ENCODE peak calls at places on chromosomes 11 and 22, in seven cellular contexts. E is tibial artery, H is left lung, L is cardiac fibroblast, Y is mammary epithelial cell, T is HCT116, C is Panc1. F is an unnamed sample.

GRCh38 chr11:64971421-64972233 is at the start of gene MAJIN:
- DNase-seq in Y (no peak), T (no peak), H (peak; percentile 84), C (peak; percentile 18), L (peak; percentile 83), E (peak; percentile 64), F (peak; percentile 62)

GRCh38 chr11:122732342-122733300 is 77.1 kb downstream of the UBASH3B start:
- DNase-seq in C (no peak), T (no peak), L (no peak), E (no peak), H (no peak), Y (no peak), F (no peak)

GRCh38 chr11:10233581-10233980 is 60.4 kb downstream of the SBF2 start:
- DNase-seq in E (no peak), H (no peak), T (peak; percentile 39), C (no peak), L (peak; percentile 61), Y (peak; percentile 83), F (peak; percentile 72)

GRCh38 chr22:30609260-30610185 is 2.5 kb downstream of the TCN2 start:
- DNase-seq in L (peak; percentile 78), H (peak; percentile 67), T (no peak), Y (peak; percentile 89), C (no peak), E (peak; percentile 48), F (peak; percentile 86)

GRCh38 chr11:15106201-15106965 is 8.3 kb upstream of the INSC start:
- DNase-seq in E (no peak), Y (peak; percentile 74), H (no peak), L (peak; percentile 34), C (no peak), T (peak; percentile 75), F (peak; percentile 83)

GRCh38 chr22:47371263-47372090 is 609.0 kb downstream of the TBC1D22A start:
- DNase-seq in T (no peak), E (no peak), C (no peak), L (no peak), H (no peak), Y (no peak), F (no peak)

GRCh38 chr11:112731538-112731937 is 229.7 kb upstream of the NCAM1 start:
- DNase-seq in T (no peak), L (no peak), Y (no peak), C (no peak), H (no peak), E (no peak), F (no peak)

GRCh38 chr11:73392108-73393010 is 16.2 kb downstream of the RELT start:
- DNase-seq in E (no peak), H (no peak), C (no peak), Y (no peak), L (no peak), T (no peak), F (no peak)

DNA sequence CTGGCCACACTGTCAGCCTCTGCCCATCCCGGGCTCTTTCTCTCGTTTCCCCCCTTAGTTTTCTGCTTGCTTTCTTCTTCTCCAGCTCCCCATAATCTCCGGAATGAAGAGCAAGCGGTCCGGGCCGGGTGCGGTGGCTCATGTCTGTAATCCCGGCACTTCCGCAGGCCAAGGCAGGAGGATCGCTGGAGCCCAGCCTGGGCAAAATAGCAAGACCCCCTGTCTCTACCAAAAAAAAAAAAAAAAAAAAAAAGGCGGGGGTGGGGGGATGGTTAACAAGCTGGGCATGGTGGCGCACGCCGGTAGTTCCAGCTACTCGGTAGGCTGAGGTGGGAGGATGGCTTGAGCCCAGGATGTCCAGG is 40.8 kb downstream of the AHNAK start:
- DNase-seq in Y (no peak), E (no peak), C (no peak), H (no peak), T (no peak), L (no peak), F (no peak)
- H3K4me3 ChIP-seq in Y (no peak overlapping the region), E (peak overlapping the region; percentile 45), C (peak overlapping the region; percentile 13), H (no peak overlapping the region), T (no peak overlapping the region), L (peak overlapping the region; percentile 16), F (no peak overlapping the region)

GRCh38 chr11:58921778-58922390 is 17.4 kb upstream of the GLYATL1 start:
- DNase-seq in E (no peak), T (no peak), L (no peak), Y (no peak), C (no peak), H (no peak), F (no peak)

GRCh38 chr11:58917159-58917765 is 22.0 kb upstream of the GLYATL1 start:
- DNase-seq in E (no peak), L (no peak), C (no peak), T (no peak), Y (no peak), H (no peak), F (no peak)

GRCh38 chr11:58922475-58922874 is 16.8 kb upstream of the GLYATL1 start:
- DNase-seq in Y (no peak), L (no peak), C (no peak), E (no peak), T (no peak), H (no peak), F (peak; percentile 30)

GRCh38 chr11:58919980-58920379 is 19.3 kb upstream of the GLYATL1 start:
- DNase-seq in C (no peak), H (no peak), Y (no peak), L (no peak), T (no peak), E (no peak), F (no peak)

DNA sequence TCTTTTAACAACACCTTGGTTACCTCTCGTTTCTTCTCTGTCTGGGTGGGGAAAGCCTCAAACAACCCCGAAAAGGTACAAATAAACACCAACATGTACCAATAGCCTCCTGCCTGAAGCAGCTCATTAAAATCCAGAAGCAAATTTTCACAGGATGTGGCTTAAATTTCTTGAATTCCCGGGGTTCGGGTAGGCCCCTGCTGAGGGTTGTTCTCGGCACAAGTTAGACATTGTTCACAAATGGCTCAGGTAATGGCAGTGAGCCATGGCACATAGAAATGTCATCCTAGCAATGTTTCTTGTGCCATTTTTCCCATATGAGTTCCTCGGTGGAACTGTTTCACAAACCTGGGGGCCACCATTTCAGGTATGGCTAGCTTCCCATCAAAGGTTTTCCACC is 19.7 kb upstream of the GLYATL1 start:
- DNase-seq in H (no peak), E (no peak), L (no peak), C (no peak), T (no peak), Y (no peak), F (no peak)
- TF ChIP-seq CTCF in H (no peak), E (no peak), L (no peak), C (no peak), T (no peak), Y (no peak), F (no peak)

DNA sequence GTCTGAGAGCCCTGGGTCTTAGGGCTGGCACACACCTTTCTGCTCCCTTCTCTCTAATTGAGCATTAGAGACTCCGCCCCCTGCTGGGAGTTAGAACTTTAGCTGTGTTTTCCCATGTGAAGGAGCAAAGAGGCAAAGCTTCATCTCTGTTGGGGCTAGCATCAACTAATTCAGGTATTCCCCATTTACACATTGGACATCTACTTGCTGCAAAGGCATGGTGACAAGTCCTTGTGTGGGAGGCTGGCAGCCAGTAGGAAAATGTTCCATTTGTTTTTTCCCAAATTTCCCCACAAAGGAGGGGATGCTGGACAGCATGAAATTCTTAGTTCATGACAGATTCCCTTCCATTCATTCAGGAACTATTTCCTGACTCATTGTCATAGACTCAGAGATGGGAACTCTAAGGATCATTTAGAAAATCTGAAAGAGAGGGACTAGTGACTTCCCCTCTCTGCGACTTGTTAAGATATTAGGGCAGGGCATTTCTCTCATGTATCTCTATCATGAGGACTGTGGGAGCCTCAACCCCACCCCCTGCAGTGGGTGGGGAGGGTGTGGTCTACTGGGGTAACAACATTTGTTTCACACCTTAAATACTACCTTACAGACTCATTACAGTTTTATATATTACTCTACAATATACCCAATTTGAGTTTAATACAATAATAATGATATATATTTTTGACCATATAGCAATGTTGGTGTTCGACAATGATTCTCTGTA is 3.7 kb downstream of the CD44 start:
- DNase-seq in Y (peak; percentile 77), T (no peak), C (no peak), E (no peak), H (no peak), L (peak; percentile 44), F (peak; percentile 71)
- H3K4me3 ChIP-seq in Y (peak overlapping the region; percentile 88), T (no peak overlapping the region), C (peak overlapping the region; percentile 98), E (no peak overlapping the region), H (no peak overlapping the region), L (no peak overlapping the region), F (peak overlapping the region; percentile 31)

DNA sequence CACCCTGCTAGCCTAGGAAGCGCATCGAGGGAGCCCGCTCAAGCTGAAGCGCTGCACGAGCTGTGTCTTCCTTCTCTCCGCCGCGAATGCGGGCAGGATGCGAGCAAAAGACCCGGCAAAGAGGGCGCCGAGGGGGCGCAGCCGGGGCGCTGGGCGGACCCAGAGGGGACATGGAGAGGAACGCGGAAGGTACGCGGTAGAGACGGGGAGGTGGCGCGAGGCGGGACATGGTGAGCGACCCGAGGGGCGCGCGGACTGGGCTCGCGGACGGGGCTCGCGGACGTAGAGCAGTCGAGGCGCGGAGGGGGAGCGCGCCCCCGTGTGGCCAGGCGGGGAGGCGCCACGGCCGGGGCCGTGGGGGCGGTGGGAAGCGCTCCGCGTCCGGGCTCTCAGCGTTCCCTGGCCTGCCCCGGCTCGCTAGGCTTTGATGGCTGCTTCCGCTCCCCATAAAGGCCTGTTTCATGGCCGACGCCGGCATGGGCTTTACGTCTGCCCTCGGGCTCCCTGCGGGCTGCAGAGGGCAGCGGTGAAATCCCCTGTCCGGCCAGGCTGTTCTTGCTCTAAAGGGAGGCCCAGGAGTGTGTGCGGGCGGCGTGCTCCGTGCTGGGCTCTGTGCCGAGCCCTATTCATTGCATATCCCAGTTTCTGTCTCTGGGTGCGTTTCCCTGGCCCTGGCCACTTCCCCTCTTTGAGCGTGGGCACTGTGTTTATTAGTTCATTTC is 31.2 kb upstream of the TRIM29 start:
- DNase-seq in H (peak; percentile 59), E (no peak), T (no peak), L (peak; percentile 69), C (no peak), Y (peak; percentile 82), F (peak; percentile 77)
- TF ChIP-seq CTCF in H (peak; percentile 94), E (peak; percentile 94), T (peak; percentile 80), L (peak; percentile 20), C (peak; percentile 99), Y (peak; percentile 59), F (peak; percentile 26)

F was measured in epithelial cell of esophagus.